ENCODE peak calls at places on chromosomes 12 and 14, in five cellular contexts. H, L, E, T and J are unnamed samples. For H3K4me1 and H3K9me3, the result is how much of the 10 kb centered on the place peaks cover.

GRCh38 chr12:31685801-31686200 is 26.3 kb downstream of the ETFBKMT start:
- DNase-seq in L (no peak), E (no peak), T (no peak), H (no peak), J (no peak)

GRCh38 chr12:3746758-3747157 is 6.2 kb downstream of the CRACR2A start:
- DNase-seq in E (no peak), L (no peak), H (no peak), T (no peak), J (peak)

GRCh38 chr14:99271288-99271941 is 582 bp downstream of the BCL11B start:
- DNase-seq in H (no peak), E (no peak), T (no peak), L (no peak), J (no peak)

GRCh38 chr12:42281281-42281680 is 43.2 kb upstream of the YAF2 start:
- DNase-seq in T (no peak), H (no peak), L (no peak), E (no peak), J (no peak)

GRCh38 chr12:60830381-60830780 is 1234.6 kb downstream of the SLC16A7 start:
- DNase-seq in E (no peak), T (no peak), H (no peak), L (no peak), J (no peak)

GRCh38 chr12:6226002-6226700 is 26.0 kb downstream of the CD9 start:
- DNase-seq in L (peak), H (no peak), E (no peak), T (no peak), J (no peak)

GRCh38 chr12:124150176-124150575 is 144.7 kb upstream of the RFLNA start:
- DNase-seq in T (no peak), H (no peak), L (no peak), E (no peak), J (no peak)

GRCh38 chr12:100504820-100505219 is 31.2 kb downstream of the NR1H4 start:
- DNase-seq in E (no peak), T (no peak), L (no peak), H (no peak), J (no peak)

GRCh38 chr14:23411563-23412525 is 3.8 kb upstream of the MYH6 start:
- DNase-seq in L (no peak), T (no peak), E (no peak), H (no peak), J (no peak)

GRCh38 chr12:65308601-65309071 is 30.2 kb downstream of the MSRB3 start:
- DNase-seq in H (no peak), T (no peak), L (no peak), E (no peak), J (no peak)

GRCh38 chr14:58969951-58970751 is 218.3 kb upstream of the DAAM1 start:
- DNase-seq in T (no peak), E (no peak), H (no peak), L (no peak), J (no peak)

GRCh38 chr12:70919597-70920035 is 922 bp downstream of the PTPRR start:
- DNase-seq in T (no peak), H (no peak), E (no peak), L (no peak), J (no peak)

GRCh38 chr12:19222566-19222965 is 93.0 kb downstream of the PLEKHA5 start:
- DNase-seq in T (no peak), H (no peak), L (no peak), E (no peak), J (no peak)

GRCh38 chr12:132286912-132287311 is 42.5 kb downstream of the GALNT9 start:
- DNase-seq in E (no peak), T (no peak), H (peak), L (no peak), J (no peak)

GRCh38 chr14:34498684-34499412 is 36.8 kb upstream of the SPTSSA start:
- DNase-seq in T (no peak), L (no peak), H (no peak), E (no peak), J (no peak)

GRCh38 chr12:127260531-127260930 is 1006.4 kb upstream of the TMEM132C start:
- DNase-seq in L (no peak), T (no peak), E (no peak), H (no peak), J (no peak)

GRCh38 chr12:1373887-1374286 is 220.5 kb downstream of the FBXL14 start:
- DNase-seq in E (no peak), H (no peak), L (no peak), T (no peak), J (no peak)

GRCh38 chr14:100025111-100025510 is 40.1 kb upstream of the EVL start:
- DNase-seq in E (no peak), H (no peak), L (no peak), T (no peak), J (no peak)

GRCh38 chr12:112716099-112717093 is 75.2 kb upstream of the RPH3A start:
- DNase-seq in L (no peak), T (no peak), H (no peak), E (no peak), J (no peak)

GRCh38 chr14:39576726-39577125 is 144.5 kb upstream of the FBXO33 start:
- DNase-seq in L (no peak), T (no peak), E (no peak), H (no peak), J (no peak)

GRCh38 chr14:77986808-77987207 is 183.4 kb upstream of the NRXN3 start:
- DNase-seq in E (no peak), T (no peak), H (no peak), L (no peak), J (no peak)

GRCh38 chr12:64566882-64567517 is 43.3 kb upstream of the RASSF3 start:
- DNase-seq in E (no peak), T (no peak), H (no peak), L (no peak), J (no peak)

GRCh38 chr12:22700126-22700525 is 75.2 kb downstream of the ETNK1 start:
- DNase-seq in T (no peak), E (no peak), H (no peak), L (no peak), J (no peak)

DNA sequence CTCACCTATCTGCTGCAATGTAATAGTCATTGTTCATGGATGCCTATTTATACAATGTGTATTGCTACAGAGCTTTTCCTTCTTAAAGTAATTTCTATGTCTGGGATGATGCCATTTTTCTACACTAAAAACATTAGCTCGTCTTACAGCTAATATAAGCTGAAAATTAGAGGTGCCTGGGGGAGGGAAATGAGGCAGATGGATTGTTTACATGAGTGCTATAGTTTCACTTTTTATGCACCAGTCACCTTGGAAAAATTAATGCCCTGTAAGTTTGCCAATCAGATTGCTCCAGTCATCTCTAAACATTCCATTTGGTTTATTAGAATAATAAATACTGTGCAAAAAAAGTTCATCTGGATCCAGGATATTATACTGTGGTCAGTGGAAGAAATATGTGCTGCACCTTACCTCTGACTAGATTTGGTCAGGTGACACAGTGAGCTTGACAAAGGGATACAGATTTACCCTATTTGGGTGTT is 436.2 kb downstream of the RAD51B start:
- DNase-seq in H (no peak), E (no peak), T (no peak), L (no peak), J (no peak)
- H3K4me1 ChIP-seq in H (under half), E (under half), T (under half), L (under half), J (under half)

DNA sequence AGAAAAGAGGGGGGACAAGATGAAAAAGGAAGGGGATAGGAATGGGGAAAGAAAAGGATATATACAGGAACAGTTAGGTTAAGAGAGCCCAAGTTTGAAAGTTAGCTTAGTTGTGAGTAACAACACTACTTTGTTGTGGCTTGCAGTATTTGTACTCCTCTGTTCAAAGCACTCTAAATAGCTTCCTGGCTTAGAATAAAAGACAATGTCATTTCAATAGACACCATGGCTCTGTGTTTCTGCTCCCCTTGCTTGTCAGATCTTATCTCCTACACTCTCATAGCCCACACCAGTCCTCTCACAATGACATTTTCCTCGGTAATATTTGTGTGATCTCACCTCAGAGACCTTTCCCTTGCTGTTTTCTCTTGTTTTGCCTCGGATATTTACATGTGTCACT is 418.4 kb downstream of the MDGA2 start:
- DNase-seq in L (no peak), T (no peak), E (no peak), H (no peak), J (no peak)
- H3K9me3 ChIP-seq in L (under half), T (under half), E (under half), H (under half), J (under half)

GRCh38 chr14:54627718-54628345 is 60.9 kb downstream of the SAMD4A start:
- DNase-seq in H (no peak), T (peak), L (peak), E (no peak), J (no peak)

GRCh38 chr14:54627325-54627717 is 60.4 kb downstream of the SAMD4A start:
- DNase-seq in L (no peak), H (no peak), T (no peak), E (no peak), J (no peak)

GRCh38 chr14:54629183-54629582 is 62.3 kb downstream of the SAMD4A start:
- DNase-seq in L (no peak), T (no peak), H (no peak), E (no peak), J (no peak)

GRCh38 chr14:54631016-54631415 is 64.1 kb downstream of the SAMD4A start:
- DNase-seq in E (no peak), L (no peak), T (no peak), H (no peak), J (no peak)

GRCh38 chr14:54629635-54630360 is 62.9 kb downstream of the SAMD4A start:
- DNase-seq in T (no peak), E (no peak), H (no peak), L (no peak), J (no peak)
- H3K4me1 ChIP-seq in T (under half), E (under half), H (under half), L (under half), J (under half)

GRCh38 chr12:93873561-93873960 is 196.4 kb downstream of the CRADD start:
- DNase-seq in T (no peak), E (no peak), L (no peak), H (no peak), J (no peak)

GRCh38 chr12:93877446-93877845 is 200.3 kb downstream of the CRADD start:
- DNase-seq in H (no peak), E (no peak), L (no peak), T (no peak), J (no peak)

GRCh38 chr12:93876360-93876759 is 199.2 kb downstream of the CRADD start:
- DNase-seq in E (no peak), L (no peak), T (no peak), H (no peak), J (no peak)

GRCh38 chr12:93879476-93880376 is 202.6 kb downstream of the CRADD start:
- DNase-seq in H (no peak), L (no peak), T (no peak), E (no peak), J (no peak)

DNA sequence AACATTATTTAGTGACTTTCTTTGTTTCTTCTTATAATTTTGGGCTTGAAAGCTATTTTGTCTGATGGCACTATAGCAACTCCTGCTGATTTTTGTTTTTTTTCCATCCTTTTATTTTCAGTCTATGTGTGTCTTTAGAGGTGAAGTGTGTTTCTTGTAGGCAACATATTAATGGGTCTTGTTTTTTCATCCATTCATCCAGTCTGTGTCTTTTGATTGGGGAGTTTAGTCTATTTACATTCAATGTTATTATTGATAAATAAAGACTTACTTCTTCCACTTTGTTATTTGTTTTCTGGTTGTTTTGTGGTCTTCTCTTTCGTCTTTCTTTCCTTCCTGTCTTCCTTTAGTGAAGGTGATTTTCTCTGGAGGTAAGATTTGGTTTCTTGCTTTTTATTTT is 198.0 kb downstream of the CRADD start:
- DNase-seq in H (no peak), L (no peak), E (no peak), T (no peak), J (no peak)
- H3K9me3 ChIP-seq in H (under half), L (under half), E (under half), T (under half), J (under half)

GRCh38 chr12:110282343-110282860 is 1.4 kb downstream of the ATP2A2 start:
- DNase-seq in T (peak), H (no peak), E (no peak), L (no peak), J (no peak)
- H3K4me1 ChIP-seq in T (half or more), H (under half), E (under half), L (under half), J (half or more)

DNA sequence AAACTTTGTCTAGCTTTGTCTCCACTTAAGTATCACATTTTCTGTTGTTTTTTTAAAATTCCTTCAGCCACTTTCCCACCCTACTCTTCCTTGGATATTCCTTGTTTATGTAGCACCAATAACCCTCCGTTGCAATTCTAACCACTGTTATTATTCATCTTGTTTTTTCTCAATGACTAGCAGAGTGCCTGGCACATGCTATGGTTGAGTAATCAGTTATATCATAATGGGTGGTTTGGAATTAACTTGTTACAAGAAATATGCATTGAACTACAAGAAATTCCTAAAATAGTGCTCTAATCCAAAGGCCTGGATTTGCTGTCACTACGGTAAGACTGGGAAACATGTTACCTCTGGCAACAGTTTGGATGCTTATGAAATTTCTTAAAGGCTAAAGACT is 756.6 kb downstream of the NOVA1 start:
- DNase-seq in E (no peak), T (no peak), H (no peak), L (no peak), J (no peak)
- H3K9me3 ChIP-seq in E (under half), T (under half), H (under half), L (under half), J (under half)

DNA sequence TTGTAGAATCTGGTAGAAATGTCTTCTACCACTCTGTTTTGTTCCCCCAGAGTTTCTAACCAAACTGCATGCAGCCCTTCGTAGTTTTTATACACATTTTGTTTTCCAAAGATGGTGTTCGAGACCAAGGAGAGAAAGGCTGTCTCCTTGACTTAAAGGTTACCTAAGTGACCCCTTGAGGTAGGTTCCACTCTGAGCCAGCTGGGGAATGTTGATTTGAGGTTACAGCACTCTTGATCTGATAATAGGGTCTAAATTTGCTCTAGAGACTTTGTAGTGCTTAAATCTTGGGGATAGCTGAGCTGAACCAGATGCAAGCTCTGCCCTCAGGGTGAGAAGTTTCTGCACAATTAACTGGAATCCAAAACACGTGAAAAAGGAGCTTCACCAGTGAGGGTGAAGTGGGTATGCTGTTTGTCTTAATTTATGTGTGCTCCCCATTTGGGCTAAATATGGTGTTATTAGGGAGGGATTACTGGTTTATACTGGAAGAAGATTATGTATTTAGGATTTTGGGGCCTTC is 3.1 kb downstream of the TMBIM6 start:
- DNase-seq in H (no peak), L (no peak), T (no peak), E (no peak), J (no peak)
- H3K4me1 ChIP-seq in H (under half), L (under half), T (half or more), E (under half), J (half or more)

DNA sequence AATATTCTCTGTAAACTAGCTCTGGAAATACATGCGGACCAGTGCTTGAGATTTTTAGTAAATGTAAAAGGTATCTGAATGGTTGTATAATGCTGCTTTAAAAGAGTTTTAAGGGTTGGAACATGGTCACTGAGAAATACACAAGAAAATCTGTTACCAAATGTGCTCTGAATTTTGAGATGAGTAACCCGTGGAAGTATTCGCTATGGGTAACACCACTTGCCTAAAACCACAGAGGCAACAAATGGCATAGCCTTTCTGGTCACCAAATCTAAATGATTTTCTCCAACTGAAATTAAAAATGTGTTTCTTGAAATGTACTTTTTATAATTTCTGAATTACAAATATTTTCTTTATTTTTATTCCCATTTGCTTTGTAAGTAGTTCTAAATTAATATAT is 745.7 kb downstream of the DIO2 start:
- DNase-seq in L (no peak), H (no peak), E (no peak), T (no peak), J (no peak)
- H3K9me3 ChIP-seq in L (under half), H (under half), E (under half), T (under half), J (under half)